ENCODE peak calls at places on chromosomes 2 and 18, in six cellular contexts. Z is HepG2, L is H1, N is GM12878, H is K562, V is GM12891. C is an unnamed sample.

GRCh38 chr2:46481541-46482193 is 2.3 kb downstream of the TMEM247 start:
- DNase-seq in V (no peak), L (no peak), H (no peak), Z (no peak), N (no peak), C (no peak)

GRCh38 chr2:21032338-21033236 is 11.3 kb downstream of the APOB start:
- DNase-seq in L (no peak), V (no peak), Z (no peak), H (no peak), N (no peak), C (no peak)

GRCh38 chr18:13280066-13280795 is 61.7 kb downstream of the LDLRAD4 start:
- DNase-seq in L (no peak), N (no peak), Z (no peak), H (no peak), V (no peak), C (no peak)

GRCh38 chr2:204705243-204705971 is 160.1 kb downstream of the PARD3B start:
- DNase-seq in H (no peak), N (no peak), Z (no peak), V (no peak), L (no peak), C (no peak)

GRCh38 chr2:230492107-230492506 is 76.1 kb downstream of the SP100 start:
- DNase-seq in L (no peak), H (no peak), Z (peak), N (no peak), V (no peak), C (no peak)

GRCh38 chr2:88069117-88069516 is 1.5 kb downstream of the SMYD1 start:
- DNase-seq in N (no peak), L (no peak), Z (no peak), V (no peak), H (no peak), C (no peak)

GRCh38 chr2:29293830-29294438 is 178.7 kb downstream of the CLIP4 start:
- DNase-seq in Z (peak), N (no peak), L (no peak), V (peak), H (peak), C (no peak)

GRCh38 chr18:35344736-35345459 is 678 bp upstream of the ZNF24 start:
- DNase-seq in V (no peak), Z (no peak), N (no peak), L (no peak), H (no peak), C (no peak)

GRCh38 chr2:46942143-46942526 is 26.5 kb upstream of the MCFD2 start:
- DNase-seq in H (peak), Z (no peak), V (peak), L (no peak), N (no peak), C (peak)

GRCh38 chr18:2326999-2327398 is 244.3 kb downstream of the METTL4 start:
- DNase-seq in H (no peak), N (no peak), L (no peak), V (no peak), Z (no peak), C (no peak)

GRCh38 chr2:172965433-172965832 is 110.2 kb upstream of the MAP3K20 start:
- DNase-seq in H (no peak), N (no peak), V (no peak), Z (no peak), L (no peak), C (no peak)

GRCh38 chr2:172102159-172102857 is 392 bp downstream of the DLX2 start:
- DNase-seq in L (no peak), N (no peak), V (no peak), Z (no peak), H (peak), C (no peak)

GRCh38 chr2:70994445-70995226 is at the start of gene TEX261:
- DNase-seq in Z (peak), H (peak), L (no peak), N (peak), V (peak), C (peak)

GRCh38 chr18:8703781-8704301 is 1.5 kb upstream of the MTCL1 start:
- DNase-seq in N (no peak), Z (peak), L (no peak), H (no peak), V (no peak), C (no peak)

GRCh38 chr18:8705280-8705940 is at the start of gene MTCL1:
- DNase-seq in H (no peak), L (no peak), Z (no peak), N (no peak), V (peak), C (peak)

GRCh38 chr18:8705941-8706544 is 687 bp downstream of the MTCL1 start:
- DNase-seq in H (peak), Z (no peak), N (no peak), V (peak), L (no peak), C (peak)

GRCh38 chr18:8703181-8703638 is 2.1 kb upstream of the MTCL1 start:
- DNase-seq in Z (no peak), V (no peak), N (no peak), L (no peak), H (no peak), C (no peak)

GRCh38 chr18:8704361-8705279 is 736 bp upstream of the MTCL1 start:
- DNase-seq in H (peak), L (no peak), Z (peak), V (peak), N (no peak), C (peak)
- TF ChIP-seq POLR2A in H (peak), L (peak), Z (no peak), V (no peak), N (no peak), C (no peak)

DNA sequence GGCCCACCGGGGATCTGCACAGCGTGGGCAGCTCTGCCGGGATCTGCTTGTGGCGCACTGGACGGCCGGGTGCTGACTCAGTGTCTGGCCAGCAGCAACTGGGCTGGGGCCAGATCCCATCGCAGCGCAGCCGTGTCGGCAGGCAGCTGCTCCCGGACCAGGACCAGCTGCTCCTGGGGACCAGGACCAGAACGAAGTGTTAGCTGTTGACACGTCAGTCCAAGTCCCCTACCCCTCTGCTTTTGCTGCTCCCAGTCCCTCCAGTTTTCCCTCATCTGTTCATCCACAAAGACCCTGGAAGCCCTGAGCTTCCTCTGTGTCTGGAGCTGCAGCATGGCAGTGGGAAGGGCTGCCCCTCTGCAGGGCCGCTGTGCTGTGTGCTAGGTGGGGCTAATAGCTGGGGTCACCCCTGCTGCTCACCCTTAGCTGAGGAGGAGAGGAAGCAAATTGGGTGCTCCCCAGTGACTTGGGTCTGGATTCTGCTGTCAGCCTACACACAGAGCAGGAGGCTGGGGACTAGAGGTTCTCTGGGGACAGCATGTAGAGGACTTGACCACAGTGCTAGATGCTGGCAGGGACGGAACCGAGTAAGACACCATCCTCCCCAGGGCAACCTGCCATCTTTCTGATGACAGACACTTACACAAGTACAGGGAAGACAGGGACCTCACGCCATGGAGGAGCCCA is 16.9 kb upstream of the KIF1A start:
- DNase-seq in Z (no peak), N (no peak), H (no peak), V (no peak), L (no peak), C (no peak)
- TF ChIP-seq TAF1 in Z (no peak), N (no peak), H (no peak), V (no peak), L (no peak), C (no peak)

GRCh38 chr2:184564092-184564491 is 34.2 kb upstream of the ZNF804A start:
- DNase-seq in N (no peak), Z (no peak), V (no peak), L (no peak), H (no peak), C (no peak)
- TF ChIP-seq POLR2A in N (no peak), Z (no peak), V (no peak), L (no peak), H (no peak), C (no peak)

DNA sequence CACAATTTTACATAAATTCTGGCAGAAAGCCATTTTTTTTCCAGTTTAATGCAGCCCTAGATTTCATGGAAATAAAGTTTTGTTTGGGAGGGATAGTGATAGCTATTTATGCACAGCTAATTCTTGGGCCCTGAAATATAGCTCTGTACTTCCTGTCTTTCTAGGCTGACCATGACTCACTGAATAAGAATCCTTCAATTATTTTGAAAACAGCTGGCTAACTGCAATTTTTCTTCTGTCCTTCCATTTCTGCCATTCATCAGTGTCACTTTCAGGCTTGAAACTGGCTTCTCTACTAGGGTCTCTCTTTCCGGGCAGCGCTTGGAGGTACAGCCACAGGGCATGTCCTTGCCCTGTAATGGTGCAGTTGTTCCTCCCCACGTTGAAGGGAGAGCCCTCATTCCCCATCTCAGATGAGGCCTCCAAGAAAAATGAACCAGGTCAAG is 97.1 kb upstream of the TMEM178A start:
- DNase-seq in V (no peak), Z (peak), L (no peak), H (no peak), N (no peak), C (no peak)
- TF ChIP-seq TAF1 in V (no peak), Z (no peak), L (no peak), H (no peak), N (no peak), C (no peak)

GRCh38 chr18:76707534-76707933 is 114.8 kb upstream of the ZNF236 start:
- DNase-seq in V (no peak), Z (no peak), H (no peak), L (no peak), N (no peak), C (no peak)

GRCh38 chr18:76708036-76708726 is 114.2 kb upstream of the ZNF236 start:
- DNase-seq in Z (no peak), V (no peak), L (no peak), H (no peak), N (no peak), C (no peak)

GRCh38 chr18:76708727-76709353 is 113.5 kb upstream of the ZNF236 start:
- DNase-seq in Z (no peak), V (no peak), N (no peak), H (no peak), L (no peak), C (no peak)

GRCh38 chr18:76710646-76711520 is 111.5 kb upstream of the ZNF236 start:
- DNase-seq in L (no peak), V (no peak), N (no peak), H (no peak), Z (no peak), C (no peak)

DNA sequence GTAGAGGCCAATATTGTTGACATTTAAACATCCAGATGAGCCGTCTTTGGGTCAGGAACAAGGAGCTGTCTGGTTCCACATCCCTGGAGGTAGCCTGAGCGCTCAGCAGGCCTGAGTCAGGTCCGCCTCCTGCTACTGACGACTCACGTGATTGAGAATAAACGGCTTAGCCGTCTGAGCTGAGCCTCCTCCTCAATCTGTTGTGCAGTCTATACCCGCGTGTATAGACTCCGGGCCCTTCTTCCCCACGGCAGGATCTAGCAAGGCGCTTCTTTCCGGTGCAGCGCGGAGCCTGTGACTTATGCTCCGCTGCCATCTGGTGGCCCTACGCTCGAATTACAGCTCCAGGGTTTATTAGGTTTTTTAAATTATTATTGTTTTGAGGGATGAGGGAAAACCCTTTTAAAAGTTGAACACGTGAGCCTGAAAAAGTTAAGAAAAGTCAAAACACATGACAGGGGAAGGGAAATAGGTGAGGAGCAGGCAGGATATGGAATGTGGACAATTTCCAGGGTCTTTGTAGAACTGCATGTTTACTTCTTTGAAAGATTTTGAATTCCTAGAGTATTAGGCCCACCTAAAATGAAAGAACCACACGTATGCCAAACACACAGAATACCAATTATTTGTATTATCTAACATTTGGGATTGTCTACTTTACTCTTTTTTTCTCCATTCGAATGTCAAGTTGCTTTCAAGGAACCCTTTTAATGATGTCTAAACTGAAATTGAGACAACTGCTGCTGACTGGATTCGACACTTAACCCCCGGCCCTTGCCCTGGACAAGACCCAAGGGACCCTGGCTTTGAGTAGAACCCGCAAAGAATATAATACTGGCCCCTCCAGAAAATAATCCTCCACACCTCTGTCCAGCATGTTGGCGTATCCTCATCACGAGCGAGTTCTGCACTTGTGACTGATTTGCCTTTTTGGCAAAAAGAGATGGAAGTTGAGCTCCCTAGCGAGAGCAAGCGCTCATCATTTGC is 112.4 kb upstream of the ZNF236 start:
- DNase-seq in V (peak), H (peak), N (peak), L (peak), Z (peak), C (peak)
- TF ChIP-seq POLR2A in V (no peak), H (no peak), N (no peak), L (no peak), Z (no peak), C (no peak)

DNA sequence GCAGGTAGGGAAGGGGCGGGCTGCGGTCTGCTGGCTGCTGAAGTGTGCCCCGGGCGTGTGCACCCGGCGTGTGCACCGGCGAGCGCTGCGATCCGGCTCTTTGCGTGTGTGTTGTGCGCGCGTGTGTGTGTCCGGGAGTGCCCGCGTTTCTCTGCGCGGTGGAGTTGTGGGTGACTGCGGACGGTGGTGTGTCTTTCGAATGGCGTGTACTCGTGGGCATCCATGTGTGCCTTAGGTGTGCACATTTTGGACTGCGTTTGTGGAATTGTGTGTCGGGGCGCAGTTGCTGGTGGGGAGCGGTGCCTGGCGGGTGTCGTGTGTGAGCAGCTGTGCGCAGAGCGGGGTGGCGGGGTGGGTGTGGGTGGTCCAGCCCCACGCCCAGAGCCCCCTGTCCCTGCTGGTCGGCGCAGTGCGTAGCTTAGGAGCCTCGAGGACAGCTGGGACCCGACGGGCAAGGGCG is 500 bp downstream of the HPCAL1 start:
- DNase-seq in H (no peak), V (no peak), Z (no peak), N (no peak), L (no peak), C (no peak)
- TF ChIP-seq TAF1 in H (no peak), V (no peak), Z (no peak), N (no peak), L (no peak), C (no peak)

DNA sequence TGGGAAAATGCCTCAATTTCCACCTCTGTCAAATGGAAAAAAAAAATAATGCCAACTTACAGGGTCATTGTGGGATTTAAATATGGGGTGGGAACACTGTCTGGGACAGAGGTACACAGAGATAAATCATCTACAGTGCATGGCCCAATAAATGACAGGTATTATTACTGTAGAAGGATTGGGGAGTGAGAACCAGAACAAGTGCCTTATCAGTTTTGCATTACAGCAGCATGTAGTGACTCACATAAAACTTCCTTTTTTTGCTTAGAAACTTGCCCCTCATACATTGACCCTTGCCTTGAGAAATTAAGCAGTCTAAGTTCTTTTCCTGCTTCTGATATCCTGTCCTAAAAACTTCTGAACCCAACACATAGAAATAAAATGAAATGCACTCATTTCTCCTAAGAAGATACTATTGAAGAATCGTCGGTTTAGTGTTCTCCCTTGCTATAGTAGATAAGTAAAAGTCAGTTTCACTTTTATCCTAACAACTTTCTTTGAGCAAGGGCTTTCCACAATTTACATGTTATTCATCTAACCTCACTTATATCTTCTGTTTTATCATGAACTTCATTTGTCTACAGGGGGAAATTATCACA is 121.0 kb upstream of the HAAO start:
- DNase-seq in H (no peak), N (no peak), L (no peak), V (no peak), Z (no peak), C (no peak)
- TF ChIP-seq POLR2A in H (no peak), N (no peak), L (no peak), V (no peak), Z (no peak), C (no peak)

DNA sequence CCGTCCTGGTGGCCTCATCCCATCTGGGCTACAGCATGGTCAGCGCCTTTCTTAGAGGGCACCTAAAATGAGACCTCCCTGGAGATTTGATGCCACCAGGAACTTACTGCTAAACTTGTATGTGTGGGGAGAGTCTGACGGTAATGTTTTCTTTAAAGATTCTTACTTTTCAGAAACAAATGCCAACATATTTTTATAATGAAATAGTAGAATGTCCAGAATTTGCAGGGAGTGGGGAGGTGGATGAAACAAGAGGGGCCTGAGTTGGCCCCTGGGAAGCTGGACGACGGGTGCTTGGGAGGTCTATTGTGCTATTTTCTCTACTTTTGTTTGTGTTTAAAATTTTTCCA is 118.8 kb upstream of the CTDP1 start:
- DNase-seq in N (no peak), V (no peak), L (no peak), Z (no peak), H (no peak), C (no peak)
- TF ChIP-seq TAF1 in N (no peak), V (no peak), L (no peak), Z (no peak), H (no peak), C (no peak)

GRCh38 chr2:120736955-120737801 is 1.5 kb downstream of the GLI2 start:
- DNase-seq in V (no peak), Z (no peak), N (no peak), H (no peak), L (peak), C (no peak)
- TF ChIP-seq POLR2A in V (no peak), Z (no peak), N (no peak), H (no peak), L (no peak), C (no peak)

GRCh38 chr18:54506516-54507261 is 84.4 kb upstream of the DYNAP start:
- DNase-seq in N (no peak), Z (no peak), L (no peak), V (peak), H (no peak), C (no peak)
- TF ChIP-seq TAF1 in N (no peak), Z (no peak), L (no peak), V (no peak), H (no peak), C (no peak)

C was measured in GM12892.